ENCODE peak calls at places on chromosomes 16 and 17, in seven cellular contexts. O is GF-D8, B is NCI-H748 treated with DMSO at 0.1 percent for 48 hours, G is hypothalamus, L is activated T-cell treated with anti-CD3 and anti-CD28 coated beads for 48 hours, I is naive B cell, M is HTR-8/SVneo. D is an unnamed sample.

GRCh38 chr16:67926181-67926742 is 5.4 kb downstream of the CTRL start:
- DNase-seq in B (peak), L (no peak), M (no peak), I (no peak), G (peak), O (no peak), D (no peak)

GRCh38 chr17:45013021-45013997 is 38.1 kb downstream of the DCAKD start:
- DNase-seq in G (peak), L (no peak), I (no peak), O (no peak), M (no peak), B (no peak), D (no peak)

GRCh38 chr16:85611455-85612190 is 1.5 kb upstream of the GSE1 start:
- DNase-seq in M (peak), L (peak), O (peak), I (peak), G (peak), B (peak), D (peak)

GRCh38 chr17:59425085-59425901 is 93.8 kb downstream of the YPEL2 start:
- DNase-seq in B (no peak), I (no peak), O (no peak), L (no peak), M (no peak), G (peak), D (peak)

GRCh38 chr17:77426676-77427386 is 286.1 kb downstream of the SEC14L1 start:
- DNase-seq in O (no peak), I (no peak), B (no peak), G (no peak), M (no peak), L (no peak), D (no peak)

GRCh38 chr17:43556292-43556691 is 10.2 kb upstream of the ETV4 start:
- DNase-seq in M (peak), I (no peak), B (no peak), L (no peak), G (no peak), O (peak), D (peak)

GRCh38 chr17:38889745-38890409 is 20.0 kb downstream of the LASP1 start:
- DNase-seq in M (no peak), B (no peak), O (no peak), I (no peak), G (no peak), L (no peak), D (no peak)

GRCh38 chr17:75635610-75636202 is 2.5 kb downstream of the SMIM5 start:
- DNase-seq in I (no peak), B (no peak), L (no peak), G (peak), O (peak), M (no peak), D (no peak)

GRCh38 chr16:88697831-88698693 is 8.1 kb downstream of the RNF166 start:
- DNase-seq in I (no peak), G (no peak), L (no peak), M (no peak), B (no peak), O (no peak), D (no peak)

GRCh38 chr16:68756250-68757051 is 19.4 kb downstream of the CDH1 start:
- DNase-seq in O (no peak), B (no peak), I (no peak), L (peak), M (no peak), G (no peak), D (no peak)

GRCh38 chr17:59775786-59776350 is 68.4 kb downstream of the VMP1 start:
- DNase-seq in M (no peak), I (no peak), L (no peak), O (no peak), G (no peak), B (no peak), D (no peak)

GRCh38 chr17:35073991-35074627 is 10.6 kb upstream of the RFFL start:
- DNase-seq in O (no peak), L (no peak), I (no peak), B (no peak), M (no peak), G (no peak), D (no peak)

GRCh38 chr17:53319947-53320346 is 502.8 kb upstream of the KIF2B start:
- DNase-seq in O (no peak), M (no peak), I (no peak), G (no peak), L (no peak), B (no peak), D (no peak)

GRCh38 chr17:82179412-82179811 is 33.2 kb downstream of the CCDC57 start:
- DNase-seq in I (no peak), M (no peak), O (no peak), B (no peak), G (no peak), L (no peak), D (no peak)

GRCh38 chr16:66516808-66517585 is 32.9 kb downstream of the TK2 start:
- DNase-seq in M (peak), L (peak), I (peak), B (peak), G (peak), O (peak), D (peak)

GRCh38 chr16:72300892-72301291 is 128.9 kb upstream of the PMFBP1 start:
- DNase-seq in G (no peak), L (no peak), B (peak), O (no peak), M (no peak), I (no peak), D (no peak)

GRCh38 chr17:42895185-42895555 is 5.4 kb upstream of the G6PC1 start:
- DNase-seq in I (no peak), B (no peak), G (no peak), M (peak), L (no peak), O (no peak), D (peak)

GRCh38 chr16:9107025-9107970 is 15.9 kb downstream of the HAPSTR1 start:
- DNase-seq in B (no peak), M (no peak), I (no peak), G (no peak), L (no peak), O (no peak), D (no peak)

GRCh38 chr17:77721823-77722160 is 236.7 kb upstream of the TNRC6C start:
- DNase-seq in I (no peak), O (no peak), B (peak), L (no peak), G (no peak), M (no peak), D (no peak)

GRCh38 chr17:73393962-73394361 is 82.2 kb upstream of the CDC42EP4 start:
- DNase-seq in M (peak), O (no peak), B (no peak), G (no peak), L (no peak), I (no peak), D (no peak)

GRCh38 chr17:80668375-80669149 is 123.9 kb downstream of the RPTOR start:
- DNase-seq in I (no peak), G (no peak), L (no peak), M (no peak), O (no peak), B (no peak), D (no peak)

GRCh38 chr16:22356930-22357634 is 17.3 kb downstream of the CDR2 start:
- DNase-seq in I (no peak), B (no peak), L (no peak), O (no peak), M (no peak), G (no peak), D (no peak)

GRCh38 chr16:12568438-12568837 is 235.2 kb downstream of the CPPED1 start:
- DNase-seq in G (no peak), B (no peak), O (no peak), I (no peak), M (no peak), L (no peak), D (no peak)

GRCh38 chr17:81097134-81097942 is 62.4 kb downstream of the BAIAP2 start:
- DNase-seq in I (no peak), O (no peak), B (no peak), M (peak), G (peak), L (peak), D (peak)

GRCh38 chr17:39225974-39226683 is 384 bp upstream of the STAC2 start:
- DNase-seq in I (no peak), G (no peak), M (peak), O (no peak), B (peak), L (peak), D (peak)

GRCh38 chr16:11171757-11172299 is 84.2 kb downstream of the SOCS1 start:
- DNase-seq in B (no peak), L (no peak), O (no peak), I (no peak), G (no peak), M (no peak), D (no peak)

GRCh38 chr16:22055881-22056280 is 36.5 kb upstream of the VWA3A start:
- DNase-seq in G (no peak), M (no peak), I (no peak), O (no peak), B (no peak), L (no peak), D (no peak)